ENCODE peak calls at places on chromosome 21, in nine cellular contexts. One of them, this sample, is unnamed.
A peak's percentile ranks its signal among the peaks of the same experiment; 100 is the strongest.

GRCh38 chr21:41631564-41632461 is 123.9 kb upstream of the TMPRSS2 start:
- DNase-seq in fibroblast of mammary gland: peak; percentile 64
- DNase-seq in hypothalamus: no peak
- DNase-seq in activated CD8-positive, alpha-beta memory T cell treated with anti-CD3 and anti-CD28 coated beads, Interleukin-2, amount 10 ng/mL, durations not matched to agents 7 days and 5 days: no peak
- DNase-seq in Calu3: peak; percentile 82
- DNase-seq in H54: peak; percentile 57
- DNase-seq in T-helper 9 cell: no peak
- DNase-seq in stomach: peak; percentile 70
- DNase-seq in heart left ventricle: no peak
- DNase-seq in this sample: peak; percentile 79

GRCh38 chr21:40640427-40640826 is 206.5 kb downstream of the DSCAM start:
- DNase-seq in fibroblast of mammary gland: no peak
- DNase-seq in hypothalamus: no peak
- DNase-seq in activated CD8-positive, alpha-beta memory T cell treated with anti-CD3 and anti-CD28 coated beads, Interleukin-2, amount 10 ng/mL, durations not matched to agents 7 days and 5 days: no peak
- DNase-seq in Calu3: no peak
- DNase-seq in H54: no peak
- DNase-seq in T-helper 9 cell: no peak
- DNase-seq in stomach: no peak
- DNase-seq in heart left ventricle: no peak
- DNase-seq in this sample: no peak

GRCh38 chr21:39518845-39519205 is 67.1 kb downstream of the SH3BGR start:
- DNase-seq in fibroblast of mammary gland: peak; percentile 12
- DNase-seq in hypothalamus: no peak
- DNase-seq in activated CD8-positive, alpha-beta memory T cell treated with anti-CD3 and anti-CD28 coated beads, Interleukin-2, amount 10 ng/mL, durations not matched to agents 7 days and 5 days: no peak
- DNase-seq in Calu3: no peak
- DNase-seq in H54: no peak
- DNase-seq in T-helper 9 cell: no peak
- DNase-seq in stomach: no peak
- DNase-seq in heart left ventricle: no peak
- DNase-seq in this sample: no peak

GRCh38 chr21:24225432-24225831 is 1381.8 kb downstream of the MRPL39 start:
- DNase-seq in fibroblast of mammary gland: peak; percentile 2
- DNase-seq in hypothalamus: no peak
- DNase-seq in activated CD8-positive, alpha-beta memory T cell treated with anti-CD3 and anti-CD28 coated beads, Interleukin-2, amount 10 ng/mL, durations not matched to agents 7 days and 5 days: no peak
- DNase-seq in Calu3: no peak
- DNase-seq in H54: no peak
- DNase-seq in T-helper 9 cell: no peak
- DNase-seq in stomach: no peak
- DNase-seq in heart left ventricle: no peak
- DNase-seq in this sample: no peak

GRCh38 chr21:27813750-27814149 is 846.9 kb upstream of the ADAMTS5 start:
- DNase-seq in fibroblast of mammary gland: no peak
- DNase-seq in hypothalamus: peak; percentile 67
- DNase-seq in activated CD8-positive, alpha-beta memory T cell treated with anti-CD3 and anti-CD28 coated beads, Interleukin-2, amount 10 ng/mL, durations not matched to agents 7 days and 5 days: no peak
- DNase-seq in Calu3: peak; percentile 26
- DNase-seq in H54: no peak
- DNase-seq in T-helper 9 cell: no peak
- DNase-seq in stomach: no peak
- DNase-seq in heart left ventricle: peak; percentile 24
- DNase-seq in this sample: peak; percentile 22

GRCh38 chr21:33042812-33043211 is 17.1 kb downstream of the OLIG2 start:
- DNase-seq in fibroblast of mammary gland: peak; percentile 93
- DNase-seq in hypothalamus: no peak
- DNase-seq in activated CD8-positive, alpha-beta memory T cell treated with anti-CD3 and anti-CD28 coated beads, Interleukin-2, amount 10 ng/mL, durations not matched to agents 7 days and 5 days: no peak
- DNase-seq in Calu3: peak; percentile 24
- DNase-seq in H54: peak; percentile 90
- DNase-seq in T-helper 9 cell: no peak
- DNase-seq in stomach: no peak
- DNase-seq in heart left ventricle: no peak
- DNase-seq in this sample: no peak

GRCh38 chr21:33115586-33116541 is 45.9 kb downstream of the OLIG1 start:
- DNase-seq in fibroblast of mammary gland: no peak
- DNase-seq in hypothalamus: peak; percentile 64
- DNase-seq in activated CD8-positive, alpha-beta memory T cell treated with anti-CD3 and anti-CD28 coated beads, Interleukin-2, amount 10 ng/mL, durations not matched to agents 7 days and 5 days: no peak
- DNase-seq in Calu3: no peak
- DNase-seq in H54: no peak
- DNase-seq in T-helper 9 cell: no peak
- DNase-seq in stomach: no peak
- DNase-seq in heart left ventricle: no peak
- DNase-seq in this sample: no peak

GRCh38 chr21:37496972-37497371 is 130.4 kb downstream of the DYRK1A start:
- DNase-seq in fibroblast of mammary gland: peak; percentile 25
- DNase-seq in hypothalamus: no peak
- DNase-seq in activated CD8-positive, alpha-beta memory T cell treated with anti-CD3 and anti-CD28 coated beads, Interleukin-2, amount 10 ng/mL, durations not matched to agents 7 days and 5 days: no peak
- DNase-seq in Calu3: no peak
- DNase-seq in H54: no peak
- DNase-seq in T-helper 9 cell: no peak
- DNase-seq in stomach: no peak
- DNase-seq in heart left ventricle: no peak
- DNase-seq in this sample: no peak

GRCh38 chr21:26966978-26967913 is at the start of gene ADAMTS5:
- DNase-seq in fibroblast of mammary gland: peak; percentile 82
- DNase-seq in hypothalamus: peak; percentile 19
- DNase-seq in activated CD8-positive, alpha-beta memory T cell treated with anti-CD3 and anti-CD28 coated beads, Interleukin-2, amount 10 ng/mL, durations not matched to agents 7 days and 5 days: no peak
- DNase-seq in Calu3: no peak
- DNase-seq in H54: peak; percentile 84
- DNase-seq in T-helper 9 cell: no peak
- DNase-seq in stomach: peak; percentile 25
- DNase-seq in heart left ventricle: peak; percentile 45
- DNase-seq in this sample: peak; percentile 28

GRCh38 chr21:43268804-43269186 is 100.0 kb downstream of the CRYAA start:
- DNase-seq in fibroblast of mammary gland: no peak
- DNase-seq in hypothalamus: no peak
- DNase-seq in activated CD8-positive, alpha-beta memory T cell treated with anti-CD3 and anti-CD28 coated beads, Interleukin-2, amount 10 ng/mL, durations not matched to agents 7 days and 5 days: no peak
- DNase-seq in Calu3: no peak
- DNase-seq in H54: no peak
- DNase-seq in T-helper 9 cell: no peak
- DNase-seq in stomach: no peak
- DNase-seq in heart left ventricle: no peak
- DNase-seq in this sample: no peak

GRCh38 chr21:21690068-21690665 is 692.0 kb downstream of the NCAM2 start:
- DNase-seq in fibroblast of mammary gland: no peak
- DNase-seq in hypothalamus: no peak
- DNase-seq in activated CD8-positive, alpha-beta memory T cell treated with anti-CD3 and anti-CD28 coated beads, Interleukin-2, amount 10 ng/mL, durations not matched to agents 7 days and 5 days: no peak
- DNase-seq in Calu3: no peak
- DNase-seq in H54: no peak
- DNase-seq in T-helper 9 cell: no peak
- DNase-seq in stomach: no peak
- DNase-seq in heart left ventricle: no peak
- DNase-seq in this sample: no peak

GRCh38 chr21:14591882-14592281 is 45.8 kb upstream of the SAMSN1 start:
- DNase-seq in fibroblast of mammary gland: peak; percentile 87
- DNase-seq in hypothalamus: no peak
- DNase-seq in activated CD8-positive, alpha-beta memory T cell treated with anti-CD3 and anti-CD28 coated beads, Interleukin-2, amount 10 ng/mL, durations not matched to agents 7 days and 5 days: peak; percentile 50
- DNase-seq in Calu3: no peak
- DNase-seq in H54: no peak
- DNase-seq in T-helper 9 cell: no peak
- DNase-seq in stomach: peak; percentile 50
- DNase-seq in heart left ventricle: peak; percentile 20
- DNase-seq in this sample: no peak

GRCh38 chr21:34981793-34982192 is 67.3 kb downstream of the RUNX1 start:
- DNase-seq in fibroblast of mammary gland: no peak
- DNase-seq in hypothalamus: no peak
- DNase-seq in activated CD8-positive, alpha-beta memory T cell treated with anti-CD3 and anti-CD28 coated beads, Interleukin-2, amount 10 ng/mL, durations not matched to agents 7 days and 5 days: no peak
- DNase-seq in Calu3: no peak
- DNase-seq in H54: no peak
- DNase-seq in T-helper 9 cell: no peak
- DNase-seq in stomach: no peak
- DNase-seq in heart left ventricle: no peak
- DNase-seq in this sample: no peak

GRCh38 chr21:44555200-44555875 is 3.3 kb downstream of the KRTAP10-3 start:
- DNase-seq in fibroblast of mammary gland: no peak
- DNase-seq in hypothalamus: no peak
- DNase-seq in activated CD8-positive, alpha-beta memory T cell treated with anti-CD3 and anti-CD28 coated beads, Interleukin-2, amount 10 ng/mL, durations not matched to agents 7 days and 5 days: peak; percentile 26
- DNase-seq in Calu3: no peak
- DNase-seq in H54: no peak
- DNase-seq in T-helper 9 cell: no peak
- DNase-seq in stomach: no peak
- DNase-seq in heart left ventricle: peak; percentile 5
- DNase-seq in this sample: no peak

This sample was measured in colonic mucosa.